ENCODE peak calls at places on chromosomes 4 and X, in seven cellular contexts. Q is left ventricle myocardium inferior, X is cardiac muscle cell, K is ovary, R is progenitor cell of endocrine pancreas, P is mammary epithelial cell, O is endothelial cell. N is an unnamed sample.

GRCh38 chr4:1693131-1693896 is 9.2 kb upstream of the FAM53A start:
- DNase-seq in K (peak), P (peak), X (peak), R (peak), O (peak), Q (peak), N (peak)

GRCh38 chr4:82017680-82018079 is 356.1 kb downstream of the HNRNPD start:
- DNase-seq in Q (no peak), P (peak), K (no peak), O (peak), X (peak), R (no peak), N (no peak)

GRCh38 chr4:19983072-19983471 is 268.6 kb upstream of the SLIT2 start:
- DNase-seq in R (no peak), Q (no peak), K (no peak), P (peak), X (no peak), O (no peak), N (no peak)

GRCh38 chrX:56728752-56729151 is 291 bp upstream of the NBDY start:
- DNase-seq in O (no peak), Q (no peak), R (no peak), P (peak), X (peak), K (no peak), N (no peak)

GRCh38 chrX:56248492-56248891 is 16.3 kb downstream of the KLF8 start:
- DNase-seq in P (no peak), R (peak), O (peak), K (peak), Q (peak), X (peak), N (no peak)

GRCh38 chr4:140485939-140486338 is 12.2 kb downstream of the MGAT4D start:
- DNase-seq in X (no peak), K (no peak), O (peak), P (no peak), R (no peak), Q (no peak), N (no peak)

GRCh38 chrX:30883141-30883540 is 5.9 kb downstream of the TAB3 start:
- DNase-seq in K (no peak), X (no peak), P (no peak), O (no peak), R (no peak), Q (no peak), N (no peak)

GRCh38 chrX:129145898-129146297 is 377.4 kb downstream of the SMARCA1 start:
- DNase-seq in P (no peak), O (no peak), R (no peak), K (no peak), Q (no peak), X (no peak), N (no peak)

GRCh38 chrX:21126661-21127060 is 247.6 kb upstream of the CNKSR2 start:
- DNase-seq in X (no peak), R (no peak), O (no peak), Q (no peak), P (no peak), K (no peak), N (no peak)

GRCh38 chr4:156615066-156615514 is 356.5 kb downstream of the PDGFC start:
- DNase-seq in P (peak), X (no peak), O (no peak), K (no peak), R (no peak), Q (no peak), N (no peak)

GRCh38 chrX:19177710-19178109 is 55.4 kb upstream of the ADGRG2 start:
- DNase-seq in Q (no peak), K (no peak), R (no peak), P (no peak), O (no peak), X (no peak), N (no peak)

GRCh38 chr4:7929530-7929951 is 10.1 kb downstream of the AFAP1 start:
- DNase-seq in K (no peak), X (peak), Q (no peak), O (no peak), P (peak), R (no peak), N (no peak)

GRCh38 chr4:83281326-83281725 is 3.3 kb downstream of the COQ2 start:
- DNase-seq in K (no peak), Q (no peak), X (no peak), R (no peak), P (no peak), O (no peak), N (no peak)

GRCh38 chr4:108219998-108220397 is 51.3 kb upstream of the LEF1 start:
- DNase-seq in R (no peak), Q (no peak), X (no peak), O (no peak), K (no peak), P (peak), N (no peak)

GRCh38 chr4:40193018-40193571 is 3.7 kb upstream of the RHOH start:
- DNase-seq in X (no peak), K (no peak), Q (no peak), P (no peak), R (no peak), O (no peak), N (no peak)

GRCh38 chr4:151674804-151675290 is 86.0 kb downstream of the GATB start:
- DNase-seq in Q (no peak), R (peak), P (peak), O (peak), X (peak), K (peak), N (peak)
- TF ChIP-seq CTCF in Q (peak), R (no peak), P (no peak), O (no peak), X (no peak), K (peak), N (no peak)

GRCh38 chrX:115946059-115946458 is 224.5 kb upstream of the AGTR2 start:
- DNase-seq in Q (no peak), P (no peak), O (no peak), X (no peak), K (no peak), R (no peak), N (no peak)

GRCh38 chrX:115949900-115950822 is 220.4 kb upstream of the AGTR2 start:
- DNase-seq in R (no peak), X (no peak), Q (no peak), P (peak), O (no peak), K (peak), N (no peak)

GRCh38 chrX:115952417-115953092 is 218.0 kb upstream of the AGTR2 start:
- DNase-seq in O (no peak), R (no peak), P (no peak), X (no peak), K (no peak), Q (no peak), N (no peak)

GRCh38 chrX:115948018-115948923 is 222.3 kb upstream of the AGTR2 start:
- DNase-seq in Q (no peak), X (no peak), P (no peak), K (no peak), R (no peak), O (no peak), N (no peak)
- TF ChIP-seq CTCF in Q (no peak), X (no peak), P (peak), K (no peak), R (no peak), O (no peak), N (no peak)

GRCh38 chr4:175531405-175532091 is 280.5 kb downstream of the GPM6A start:
- DNase-seq in O (no peak), P (peak), K (no peak), X (no peak), Q (no peak), R (no peak), N (no peak)

GRCh38 chr4:175540151-175540550 is 271.9 kb downstream of the GPM6A start:
- DNase-seq in K (no peak), X (no peak), Q (no peak), P (peak), O (no peak), R (no peak), N (no peak)

GRCh38 chr4:175539498-175539897 is 272.6 kb downstream of the GPM6A start:
- DNase-seq in P (no peak), O (no peak), R (no peak), X (no peak), Q (no peak), K (no peak), N (no peak)

GRCh38 chr4:175540732-175541131 is 271.3 kb downstream of the GPM6A start:
- DNase-seq in O (no peak), Q (no peak), R (no peak), P (no peak), K (no peak), X (no peak), N (no peak)

GRCh38 chr4:175536852-175537453 is 275.1 kb downstream of the GPM6A start:
- DNase-seq in P (peak), K (no peak), O (peak), R (no peak), X (peak), Q (no peak), N (no peak)
- TF ChIP-seq CTCF in P (peak), K (no peak), O (peak), R (peak), X (peak), Q (peak), N (peak)

GRCh38 chr4:23298371-23298770 is 591.5 kb downstream of the PPARGC1A start:
- DNase-seq in Q (no peak), X (no peak), K (no peak), R (no peak), P (no peak), O (no peak), N (no peak)

GRCh38 chr4:23297327-23297726 is 592.5 kb downstream of the PPARGC1A start:
- DNase-seq in Q (no peak), K (no peak), O (no peak), X (no peak), R (no peak), P (no peak), N (no peak)
- TF ChIP-seq CTCF in Q (no peak), K (no peak), O (no peak), X (no peak), R (no peak), P (no peak), N (no peak)

GRCh38 chrX:24659106-24659505 is 12.0 kb upstream of the PCYT1B start:
- DNase-seq in K (no peak), Q (no peak), O (no peak), R (no peak), X (no peak), P (no peak), N (no peak)
- TF ChIP-seq CTCF in K (no peak), Q (no peak), O (no peak), R (no peak), X (no peak), P (no peak), N (no peak)

DNA sequence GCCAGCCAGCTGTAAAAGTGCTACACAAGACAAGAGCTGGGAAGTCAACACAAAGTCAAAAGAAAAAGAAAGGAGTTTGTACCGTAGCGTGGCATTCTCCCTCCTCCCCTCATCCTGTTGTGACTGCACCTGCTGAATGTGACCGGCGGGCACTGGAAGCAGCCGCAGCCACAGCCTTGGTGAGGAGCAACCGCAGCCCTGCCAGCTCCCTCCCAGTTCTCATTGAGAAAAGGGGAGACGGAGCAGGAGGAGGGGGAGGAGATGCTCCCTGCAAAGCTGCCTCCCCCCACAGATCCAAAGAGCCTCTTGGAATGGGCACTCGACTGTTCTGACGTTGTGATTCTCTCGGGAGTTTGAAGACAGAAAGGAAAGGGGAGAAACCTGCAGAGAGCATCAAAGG is 429.9 kb downstream of the MAPK10 start:
- DNase-seq in O (peak), P (peak), K (no peak), Q (no peak), R (no peak), X (peak), N (no peak)
- TF ChIP-seq CTCF in O (no peak), P (no peak), K (no peak), Q (no peak), R (peak), X (no peak), N (no peak)

N was measured in mesothelial cell of epicardium.